ENCODE peak calls at places on chromosomes 3 and 15, in six cellular contexts. F, D, Y, A, E and S are unnamed samples.

GRCh38 chr3:27680517-27681246 is 41.4 kb downstream of the EOMES start:
- DNase-seq in F (no peak), D (no peak), Y (no peak), A (peak; percentile 41), E (no peak), S (no peak)

GRCh38 chr3:194369522-194370279 is at the start of gene LRRC15:
- DNase-seq in F (no peak), D (no peak), Y (no peak), A (peak; percentile 79), E (no peak), S (no peak)

GRCh38 chr3:157782236-157782635 is 279.0 kb upstream of the VEPH1 start:
- DNase-seq in F (no peak), D (no peak), Y (no peak), A (no peak), E (no peak), S (no peak)

GRCh38 chr3:123749716-123750115 is 134.4 kb downstream of the MYLK start:
- DNase-seq in F (no peak), D (no peak), Y (no peak), A (no peak), E (no peak), S (no peak)

GRCh38 chr3:97009427-97010019 is 195.1 kb downstream of the EPHA6 start:
- DNase-seq in F (peak; percentile 52), D (no peak), Y (no peak), A (no peak), E (no peak), S (no peak)

GRCh38 chr15:51735211-51735610 is 2.2 kb downstream of the LYSMD2 start:
- DNase-seq in F (no peak), D (no peak), Y (no peak), A (no peak), E (no peak), S (no peak)

GRCh38 chr3:178603735-178604134 is 67.5 kb downstream of the KCNMB2 start:
- DNase-seq in F (no peak), D (no peak), Y (no peak), A (no peak), E (no peak), S (no peak)

GRCh38 chr3:133258358-133258757 is 141.5 kb upstream of the BFSP2 start:
- DNase-seq in F (no peak), D (no peak), Y (no peak), A (peak; percentile 21), E (no peak), S (no peak)

GRCh38 chr15:73326157-73326556 is 42.6 kb downstream of the HCN4 start:
- DNase-seq in F (no peak), D (peak; percentile 30), Y (no peak), A (no peak), E (no peak), S (no peak)

GRCh38 chr3:98110191-98110908 is 20.2 kb upstream of the OR5H1 start:
- DNase-seq in F (no peak), D (no peak), Y (no peak), A (no peak), E (no peak), S (no peak)

GRCh38 chr3:57983734-57984518 is 24.3 kb upstream of the FLNB start:
- DNase-seq in F (peak; percentile 70), D (peak; percentile 77), Y (peak; percentile 43), A (peak; percentile 85), E (peak; percentile 77), S (peak; percentile 74)

GRCh38 chr15:29988689-29989088 is 94.1 kb upstream of the GOLGA8J start:
- DNase-seq in F (no peak), D (no peak), Y (no peak), A (no peak), E (no peak), S (no peak)

GRCh38 chr3:148158210-148158609 is 539.5 kb upstream of the AGTR1 start:
- DNase-seq in F (no peak), D (no peak), Y (no peak), A (peak; percentile 68), E (peak; percentile 13), S (no peak)

GRCh38 chr15:75097939-75098338 is 74.5 kb downstream of the PPCDC start:
- DNase-seq in F (no peak), D (no peak), Y (no peak), A (no peak), E (no peak), S (no peak)

GRCh38 chr3:184453296-184453695 is 73.4 kb downstream of the CHRD start:
- DNase-seq in F (no peak), D (no peak), Y (no peak), A (no peak), E (no peak), S (no peak)

GRCh38 chr3:112405845-112406244 is 72.9 kb downstream of the CD200 start:
- DNase-seq in F (no peak), D (no peak), Y (no peak), A (no peak), E (no peak), S (no peak)

GRCh38 chr3:157544501-157545139 is 41.4 kb upstream of the VEPH1 start:
- DNase-seq in F (no peak), D (no peak), Y (no peak), A (no peak), E (no peak), S (no peak)

GRCh38 chr3:102796856-102797255 is 362.0 kb downstream of the ZPLD1 start:
- DNase-seq in F (no peak), D (no peak), Y (no peak), A (no peak), E (no peak), S (no peak)

GRCh38 chr3:129937717-129938116 is 36.8 kb upstream of the TRH start:
- DNase-seq in F (no peak), D (no peak), Y (no peak), A (no peak), E (no peak), S (no peak)

GRCh38 chr15:44554934-44555723 is 18.2 kb downstream of the EIF3J start:
- DNase-seq in F (no peak), D (no peak), Y (no peak), A (no peak), E (no peak), S (no peak)

GRCh38 chr3:31880020-31880419 is 101.0 kb downstream of the OSBPL10 start:
- DNase-seq in F (no peak), D (no peak), Y (no peak), A (peak; percentile 34), E (no peak), S (no peak)

DNA sequence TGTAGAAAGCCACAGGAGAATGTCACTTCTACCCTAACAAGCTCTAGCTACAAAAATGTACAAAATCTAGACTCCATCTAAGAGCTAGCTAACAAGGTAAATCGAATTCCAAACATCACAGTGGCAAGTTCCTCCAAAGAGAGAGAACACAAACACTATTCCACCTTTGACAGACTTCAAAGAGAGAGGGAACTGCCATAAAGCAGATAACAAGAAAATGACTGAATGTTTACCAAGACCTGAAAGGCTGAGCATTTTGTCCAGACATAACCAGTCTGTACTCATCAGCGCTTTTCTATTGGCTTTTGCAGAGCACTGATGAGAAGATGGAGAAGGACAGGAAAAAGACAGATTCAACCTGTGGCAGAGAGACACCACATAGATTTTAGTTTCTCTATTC is 1419.6 kb upstream of the ALCAM start:
- DNase-seq in F (no peak), D (no peak), Y (no peak), A (no peak), E (no peak), S (no peak)
- TF ChIP-seq CTCF in F (no peak), D (no peak), Y (no peak), A (no peak), E (no peak), S (no peak)

GRCh38 chr15:69303337-69304175 is 4.8 kb downstream of the PAQR5 start:
- DNase-seq in F (no peak), D (no peak), Y (no peak), A (peak; percentile 16), E (no peak), S (no peak)
- TF ChIP-seq CTCF in F (peak; percentile 32), D (no peak), Y (no peak), A (no peak), E (no peak), S (no peak)

GRCh38 chr3:14150491-14151230 is 25.8 kb downstream of the TMEM43 start:
- DNase-seq in F (no peak), D (no peak), Y (no peak), A (no peak), E (no peak), S (no peak)

GRCh38 chr3:14153663-14154062 is 24.7 kb downstream of the XPC start:
- DNase-seq in F (no peak), D (no peak), Y (no peak), A (no peak), E (no peak), S (no peak)

GRCh38 chr3:14152963-14153355 is 25.4 kb downstream of the XPC start:
- DNase-seq in F (no peak), D (no peak), Y (no peak), A (no peak), E (no peak), S (no peak)

GRCh38 chr3:14151471-14152083 is 26.7 kb downstream of the TMEM43 start:
- DNase-seq in F (no peak), D (no peak), Y (no peak), A (no peak), E (no peak), S (no peak)

DNA sequence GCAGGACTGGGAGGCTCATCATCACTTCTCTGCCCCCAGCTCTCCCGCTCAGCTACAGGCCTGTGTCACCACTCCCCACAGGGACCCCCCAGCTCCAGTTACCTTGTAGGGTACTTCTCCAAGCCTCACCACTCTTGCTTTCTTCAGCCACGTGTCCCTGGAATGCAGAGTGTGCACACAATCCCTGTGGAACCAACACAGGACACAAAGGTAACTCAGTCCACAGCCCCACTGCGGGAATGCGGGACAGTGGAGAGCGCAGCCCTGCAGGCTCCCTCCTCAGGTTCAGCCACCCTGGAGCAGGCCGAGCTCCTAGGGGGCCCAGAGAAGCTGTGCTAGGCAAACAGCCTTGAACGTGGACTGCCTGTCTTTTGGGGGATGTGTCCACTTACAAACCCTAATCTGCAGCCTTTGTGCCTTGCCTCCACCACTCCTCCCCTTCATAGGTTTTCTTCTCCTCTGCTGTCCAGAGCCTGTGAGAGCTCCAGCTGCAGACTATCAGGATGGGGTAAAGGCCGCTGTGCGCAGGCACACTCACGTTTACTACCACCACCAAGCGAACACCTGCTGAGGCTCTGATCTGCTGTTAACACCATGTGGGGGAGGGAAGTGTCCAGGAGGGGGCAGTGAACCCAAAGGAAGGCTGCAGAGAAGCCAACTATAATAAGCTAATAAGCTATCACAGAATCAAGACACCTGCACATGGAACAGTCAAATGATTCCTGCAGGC is 26.0 kb downstream of the XPC start:
- DNase-seq in F (peak; percentile 10), D (no peak), Y (no peak), A (no peak), E (no peak), S (no peak)
- TF ChIP-seq CTCF in F (peak; percentile 30), D (no peak), Y (no peak), A (no peak), E (no peak), S (no peak)

GRCh38 chr3:65005481-65005880 is 317.7 kb upstream of the ADAMTS9 start:
- DNase-seq in F (no peak), D (no peak), Y (no peak), A (no peak), E (no peak), S (no peak)

GRCh38 chr3:64998317-64998716 is 310.5 kb upstream of the ADAMTS9 start:
- DNase-seq in F (no peak), D (no peak), Y (no peak), A (no peak), E (no peak), S (no peak)

GRCh38 chr3:65004795-65005295 is 317.0 kb upstream of the ADAMTS9 start:
- DNase-seq in F (no peak), D (no peak), Y (no peak), A (no peak), E (no peak), S (no peak)

GRCh38 chr3:65006300-65006739 is 318.5 kb upstream of the ADAMTS9 start:
- DNase-seq in F (peak; percentile 18), D (no peak), Y (no peak), A (no peak), E (no peak), S (no peak)

GRCh38 chr3:65004316-65004715 is 316.5 kb upstream of the ADAMTS9 start:
- DNase-seq in F (no peak), D (no peak), Y (no peak), A (no peak), E (no peak), S (no peak)
- TF ChIP-seq CTCF in F (no peak), D (no peak), Y (no peak), A (no peak), E (no peak), S (no peak)